ENCODE peak calls at places on chromosomes 7 and 10, in seven cellular contexts. Q is K562, H is HepG2, F is SK-N-SH, E is GM12878, P is H1, J is HCT116. O is an unnamed sample.

GRCh38 chr7:93890464-93891068 is at the start of gene TFPI2:
- DNase-seq in Q (peak; percentile 12), H (peak; percentile 2), F (peak; percentile 83), E (no peak), P (peak; percentile 43), J (no peak), O (no peak)

GRCh38 chr7:130099331-130099730 is 29.0 kb downstream of the KLHDC10 start:
- DNase-seq in Q (no peak), H (no peak), F (no peak), E (no peak), P (no peak), J (no peak), O (no peak)

GRCh38 chr10:25048463-25048862 is 32.1 kb downstream of the THNSL1 start:
- DNase-seq in Q (no peak), H (no peak), F (no peak), E (no peak), P (no peak), J (no peak), O (no peak)

GRCh38 chr7:102828291-102828690 is 79.5 kb downstream of the FAM185A start:
- DNase-seq in Q (no peak), H (no peak), F (no peak), E (no peak), P (no peak), J (no peak), O (no peak)

GRCh38 chr7:90594791-90595317 is 1.3 kb upstream of the CDK14 start:
- DNase-seq in Q (no peak), H (no peak), F (peak; percentile 32), E (no peak), P (peak; percentile 63), J (no peak), O (no peak)

GRCh38 chr7:94423865-94424264 is 29.2 kb downstream of the COL1A2 start:
- DNase-seq in Q (no peak), H (no peak), F (no peak), E (no peak), P (no peak), J (no peak), O (no peak)

GRCh38 chr7:158013085-158013668 is 574.4 kb downstream of the PTPRN2 start:
- DNase-seq in Q (no peak), H (no peak), F (no peak), E (no peak), P (no peak), J (no peak), O (no peak)

GRCh38 chr10:54797636-54798395 is 3.2 kb downstream of the PCDH15 start:
- DNase-seq in Q (no peak), H (no peak), F (no peak), E (no peak), P (no peak), J (no peak), O (no peak)

GRCh38 chr10:18719811-18720210 is 60.6 kb downstream of the ARL5B start:
- DNase-seq in Q (no peak), H (no peak), F (no peak), E (no peak), P (no peak), J (no peak), O (no peak)

GRCh38 chr7:117777335-117778150 is 95.7 kb downstream of the CTTNBP2 start:
- DNase-seq in Q (no peak), H (no peak), F (no peak), E (no peak), P (no peak), J (no peak), O (no peak)

GRCh38 chr7:138127996-138128395 is 51.7 kb downstream of the AKR1D1 start:
- DNase-seq in Q (no peak), H (no peak), F (no peak), E (no peak), P (no peak), J (no peak), O (no peak)

GRCh38 chr7:106372121-106372520 is 87.3 kb upstream of the NAMPT start:
- DNase-seq in Q (no peak), H (no peak), F (no peak), E (no peak), P (no peak), J (no peak), O (no peak)

GRCh38 chr10:74223755-74224530 is 72.9 kb downstream of the ADK start:
- DNase-seq in Q (no peak), H (no peak), F (no peak), E (no peak), P (no peak), J (peak; percentile 89), O (no peak)

GRCh38 chr7:50676079-50676478 is 106.6 kb downstream of the GRB10 start:
- DNase-seq in Q (no peak), H (no peak), F (no peak), E (no peak), P (no peak), J (no peak), O (no peak)

GRCh38 chr10:7432884-7433726 is 22.3 kb upstream of the SFMBT2 start:
- DNase-seq in Q (no peak), H (no peak), F (no peak), E (no peak), P (no peak), J (no peak), O (no peak)

GRCh38 chr10:92849234-92849525 is 860 bp downstream of the EXOC6 start:
- DNase-seq in Q (no peak), H (no peak), F (no peak), E (no peak), P (no peak), J (no peak), O (no peak)

GRCh38 chr7:28999421-28999820 is 41.3 kb upstream of the TRIL start:
- DNase-seq in Q (no peak), H (no peak), F (no peak), E (no peak), P (no peak), J (no peak), O (no peak)

GRCh38 chr10:93680414-93681047 is 21.9 kb downstream of the FRA10AC1 start:
- DNase-seq in Q (no peak), H (peak; percentile 38), F (peak; percentile 12), E (no peak), P (no peak), J (peak; percentile 34), O (peak; percentile 75)

GRCh38 chr7:155862088-155862487 is 49.8 kb upstream of the SHH start:
- DNase-seq in Q (no peak), H (no peak), F (no peak), E (no peak), P (no peak), J (no peak), O (no peak)

GRCh38 chr7:53050433-53050832 is 15.0 kb downstream of the POM121L12 start:
- DNase-seq in Q (no peak), H (no peak), F (no peak), E (no peak), P (no peak), J (no peak), O (no peak)

GRCh38 chr10:118290471-118290995 is 51.6 kb downstream of the FAM204A start:
- DNase-seq in Q (no peak), H (no peak), F (no peak), E (no peak), P (no peak), J (no peak), O (no peak)

GRCh38 chr10:80407836-80408197 is 534 bp upstream of the PRXL2A start:
- DNase-seq in Q (no peak), H (peak; percentile 63), F (peak; percentile 65), E (no peak), P (no peak), J (peak; percentile 37), O (peak; percentile 75)

GRCh38 chr7:71386200-71386599 is 254.3 kb downstream of the GALNT17 start:
- DNase-seq in Q (no peak), H (no peak), F (no peak), E (no peak), P (no peak), J (no peak), O (no peak)
- TF ChIP-seq JUND in Q (no peak), H (no peak), F (no peak), E (no peak), P (no peak), J (no peak), O (no peak)

DNA sequence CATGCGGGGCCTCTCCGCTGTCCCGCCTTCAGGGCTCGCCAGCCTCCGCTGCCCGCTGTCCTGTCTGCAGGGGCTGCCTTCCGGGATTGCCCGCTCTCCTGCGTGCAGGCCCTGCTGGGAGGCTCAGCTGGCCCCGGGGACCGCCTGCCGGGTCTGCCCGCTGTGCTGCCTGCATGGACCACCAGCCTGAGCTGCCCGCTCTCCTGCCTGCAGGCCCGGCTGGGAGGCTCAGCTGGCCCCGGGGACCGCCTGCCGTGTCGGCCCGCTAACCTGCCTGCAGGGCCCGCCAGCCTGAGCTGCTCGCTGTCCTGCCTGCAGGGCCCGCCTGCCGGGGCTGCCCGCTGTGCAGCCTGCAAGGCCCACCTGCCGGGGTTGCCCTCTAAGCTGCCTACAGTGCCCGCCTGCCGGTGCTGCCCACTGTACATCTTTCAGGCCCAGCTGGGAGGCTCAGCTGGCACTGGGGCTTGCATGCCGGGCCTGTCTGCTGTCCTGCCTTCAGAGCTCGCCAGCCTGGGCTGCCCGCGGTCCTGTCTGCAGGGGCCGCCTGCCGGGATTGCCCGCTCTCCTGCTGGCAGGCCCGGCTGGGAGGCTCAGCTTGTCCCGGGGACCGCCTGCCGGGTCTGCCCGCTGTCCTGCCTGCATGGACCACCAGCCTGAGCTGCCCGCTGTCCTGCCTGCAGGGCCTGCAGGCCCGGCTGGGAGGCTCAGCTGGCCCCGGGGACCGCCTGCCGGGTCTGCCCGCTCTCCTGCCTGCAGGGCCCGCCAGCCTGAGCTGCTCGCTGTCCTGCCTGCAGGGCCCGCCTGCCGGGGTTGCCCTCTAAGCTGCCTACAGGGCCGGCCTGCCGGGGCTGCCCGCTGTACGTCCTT is 165.1 kb downstream of the GLRX3 start:
- DNase-seq in Q (no peak), H (no peak), F (no peak), E (no peak), P (no peak), J (no peak), O (no peak)
- TF ChIP-seq JUND in Q (no peak), H (no peak), F (no peak), E (no peak), P (no peak), J (no peak), O (no peak)

GRCh38 chr10:97888134-97888533 is 38.5 kb downstream of the GOLGA7B start:
- DNase-seq in Q (no peak), H (no peak), F (no peak), E (no peak), P (no peak), J (no peak), O (no peak)

GRCh38 chr10:97889461-97890265 is 40.0 kb downstream of the GOLGA7B start:
- DNase-seq in Q (peak; percentile 61), H (no peak), F (peak; percentile 54), E (no peak), P (peak; percentile 68), J (peak; percentile 66), O (peak; percentile 16)

GRCh38 chr10:97886264-97886663 is 36.6 kb downstream of the GOLGA7B start:
- DNase-seq in Q (no peak), H (no peak), F (no peak), E (no peak), P (no peak), J (no peak), O (no peak)

GRCh38 chr10:97887399-97887798 is 37.8 kb downstream of the GOLGA7B start:
- DNase-seq in Q (peak; percentile 70), H (no peak), F (peak; percentile 46), E (no peak), P (no peak), J (no peak), O (no peak)

GRCh38 chr10:97888641-97889262 is 39.1 kb downstream of the GOLGA7B start:
- DNase-seq in Q (no peak), H (no peak), F (peak; percentile 88), E (no peak), P (peak; percentile 36), J (peak; percentile 58), O (no peak)
- TF ChIP-seq JUND in Q (no peak), H (no peak), F (peak; percentile 62), E (no peak), P (peak; percentile 61), J (no peak), O (no peak)

GRCh38 chr10:95511314-95511713 is 49.9 kb downstream of the SORBS1 start:
- DNase-seq in Q (no peak), H (no peak), F (no peak), E (no peak), P (no peak), J (no peak), O (no peak)
- TF ChIP-seq JUND in Q (peak; percentile 70), H (no peak), F (no peak), E (no peak), P (no peak), J (no peak), O (no peak)

O was measured in T47D.